ENCODE peak calls at places on chromosomes 6 and 20, in five cellular contexts. R, X, Z, C and L are unnamed samples. For H3K27me3 and H3K36me3, the result is how much of the 10 kb centered on the place peaks cover.

GRCh38 chr6:31528821-31529328 is at the start of gene MCCD1:
- DNase-seq in R (no peak), X (no peak), Z (no peak), C (no peak), L (no peak)

GRCh38 chr6:2124260-2124709 is 121.1 kb downstream of the GMDS start:
- DNase-seq in R (no peak), X (peak), Z (no peak), C (peak), L (peak)

GRCh38 chr6:49410564-49410963 is 52.5 kb downstream of the MMUT start:
- DNase-seq in R (no peak), X (no peak), Z (no peak), C (no peak), L (no peak)

GRCh38 chr6:25366785-25367657 is 87.8 kb downstream of the CARMIL1 start:
- DNase-seq in R (no peak), X (no peak), Z (no peak), C (no peak), L (peak)

GRCh38 chr20:47973519-47974233 is 188.4 kb upstream of the SULF2 start:
- DNase-seq in R (no peak), X (peak), Z (no peak), C (no peak), L (no peak)

GRCh38 chr6:21748343-21749063 is 155.0 kb downstream of the SOX4 start:
- DNase-seq in R (no peak), X (no peak), Z (no peak), C (no peak), L (peak)

GRCh38 chr6:53240763-53241162 is 92.1 kb upstream of the GCM1 start:
- DNase-seq in R (no peak), X (no peak), Z (no peak), C (no peak), L (no peak)

GRCh38 chr6:3523288-3523670 is 66.4 kb upstream of the SLC22A23 start:
- DNase-seq in R (no peak), X (no peak), Z (peak), C (no peak), L (no peak)

GRCh38 chr6:95768539-95768938 is 191.2 kb downstream of the MANEA start:
- DNase-seq in R (peak), X (no peak), Z (no peak), C (no peak), L (no peak)

GRCh38 chr6:116572162-116572561 is 858 bp downstream of the RWDD1 start:
- DNase-seq in R (peak), X (peak), Z (no peak), C (no peak), L (peak)

GRCh38 chr6:43269273-43270007 is 26.2 kb downstream of the TTBK1 start:
- DNase-seq in R (peak), X (no peak), Z (no peak), C (no peak), L (no peak)

GRCh38 chr20:53611449-53611894 is 17.8 kb upstream of the ZNF217 start:
- DNase-seq in R (peak), X (peak), Z (no peak), C (no peak), L (peak)

GRCh38 chr6:139392834-139393233 is 18.4 kb upstream of the CITED2 start:
- DNase-seq in R (no peak), X (no peak), Z (no peak), C (no peak), L (peak)

GRCh38 chr6:78810146-78810545 is 57.2 kb upstream of the IRAK1BP1 start:
- DNase-seq in R (peak), X (no peak), Z (no peak), C (no peak), L (peak)

GRCh38 chr6:163392533-163392932 is 22.0 kb upstream of the QKI start:
- DNase-seq in R (peak), X (peak), Z (no peak), C (peak), L (peak)

GRCh38 chr20:32168184-32168910 is 39.2 kb downstream of the PLAGL2 start:
- DNase-seq in R (no peak), X (no peak), Z (no peak), C (peak), L (no peak)

GRCh38 chr6:81636930-81637568 is 115.4 kb downstream of the TENT5A start:
- DNase-seq in R (no peak), X (no peak), Z (no peak), C (no peak), L (no peak)

GRCh38 chr6:56507517-56507916 is 135.2 kb downstream of the DST start:
- DNase-seq in R (no peak), X (peak), Z (no peak), C (peak), L (no peak)

GRCh38 chr6:159633196-159633595 is 59.8 kb downstream of the SOD2 start:
- DNase-seq in R (no peak), X (no peak), Z (no peak), C (no peak), L (peak)

DNA sequence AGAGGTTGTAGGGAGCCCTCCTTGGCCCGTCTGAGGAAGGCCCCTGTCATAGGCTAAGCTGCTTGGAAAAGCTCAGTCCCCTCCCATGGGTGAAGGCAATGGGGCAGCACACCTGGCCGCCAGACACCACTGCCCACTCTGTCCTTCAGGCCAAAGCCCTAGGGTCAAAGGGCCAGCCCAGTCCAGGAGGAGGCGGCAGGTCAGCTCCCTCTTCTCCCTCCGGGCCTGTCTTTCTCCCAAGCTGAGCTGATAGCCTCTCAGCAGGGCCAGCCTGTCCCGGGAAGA is 5.1 kb upstream of the CLPSL2 start:
- DNase-seq in R (no peak), X (no peak), Z (no peak), C (no peak), L (no peak)
- H3K27me3 ChIP-seq in R (under half), X (under half), Z (under half), C (under half), L (under half)

GRCh38 chr6:90008189-90008907 is 114.1 kb downstream of the GJA10 start:
- DNase-seq in R (no peak), X (no peak), Z (no peak), C (no peak), L (peak)
- H3K36me3 ChIP-seq in R (under half), X (under half), Z (under half), C (under half), L (under half)

GRCh38 chr20:10374036-10374435 is 60.0 kb downstream of the MKKS start:
- DNase-seq in R (no peak), X (no peak), Z (no peak), C (no peak), L (no peak)
- H3K27me3 ChIP-seq in R (under half), X (under half), Z (under half), C (under half), L (under half)

DNA sequence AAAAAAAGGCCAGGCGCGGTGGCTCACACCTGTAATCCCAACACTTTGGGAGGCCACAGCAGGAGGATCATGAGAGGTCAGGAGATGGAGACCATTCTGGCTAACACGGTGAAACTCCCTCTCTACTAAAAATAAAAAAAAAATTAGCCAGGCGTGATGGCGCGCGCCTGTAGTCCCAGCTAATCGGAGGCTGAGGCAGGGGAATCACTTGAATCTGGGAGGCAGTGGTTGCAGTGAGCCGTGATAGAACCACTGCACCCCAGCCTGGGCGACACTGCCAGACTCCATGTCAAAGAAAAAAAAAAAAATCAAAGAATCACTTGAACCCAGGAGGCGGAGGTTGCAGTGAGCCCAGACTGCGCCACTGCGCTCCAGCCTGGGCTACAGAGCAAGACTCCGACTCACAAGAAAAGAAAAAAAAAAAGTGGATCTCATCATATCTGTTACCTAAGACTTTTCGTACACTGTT is 4.2 kb downstream of the RBM39 start:
- DNase-seq in R (no peak), X (no peak), Z (no peak), C (no peak), L (no peak)
- H3K36me3 ChIP-seq in R (under half), X (under half), Z (under half), C (half or more), L (under half)

DNA sequence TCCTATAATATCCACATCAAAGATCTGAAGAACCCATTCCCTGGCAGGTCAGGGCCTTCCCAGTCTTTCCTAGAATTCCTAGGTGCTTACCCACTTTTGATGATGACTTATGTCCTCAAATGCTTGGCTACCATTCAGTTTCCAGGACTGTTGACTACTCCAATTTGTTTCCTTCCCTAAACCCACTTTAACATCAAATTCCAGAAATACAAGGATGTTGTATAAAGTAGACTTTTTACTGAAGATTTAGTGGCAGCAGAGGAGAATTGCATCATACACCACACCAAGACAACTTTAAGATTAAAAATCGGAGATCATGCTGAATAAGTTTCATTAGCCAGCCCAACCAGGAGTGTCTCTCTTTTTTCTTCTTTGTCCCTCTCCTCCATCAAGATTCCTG is 203.3 kb upstream of the LAMP5 start:
- DNase-seq in R (no peak), X (no peak), Z (no peak), C (no peak), L (no peak)
- H3K27me3 ChIP-seq in R (under half), X (under half), Z (under half), C (under half), L (under half)